ENCODE peak calls at places on chromosomes 7 and 10, in ten cellular contexts. One of them, this sample, is unnamed.

GRCh38 chr10:84267503-84268126 is 22.8 kb downstream of the RGR start:
- DNase-seq in endodermal cell: peak; percentile 91
- DNase-seq in stimulated activated CD8-positive, alpha-beta memory T cell treated with anti-CD3 and anti-CD28 coated beads, Interleukin-4, amount 100 ng/mL, for 4 hours: peak; percentile 13
- DNase-seq in stimulated activated CD4-positive, alpha-beta T cell treated with anti-CD3 and anti-CD28 coated beads, Interleukin-12 subunit alpha, Interleukin-12 subunit beta, amount 100 ng/mL, for 4 hours: peak; percentile 65
- DNase-seq in T-helper 9 cell: peak; percentile 45
- DNase-seq in left ventricle myocardium inferior: no peak
- DNase-seq in heart right ventricle: no peak
- DNase-seq in NCI-H2107: peak; percentile 2
- DNase-seq in nucleus accumbens: no peak
- DNase-seq in gastrocnemius medialis: no peak
- DNase-seq in this sample: no peak

GRCh38 chr7:155257482-155258232 is 40.0 kb upstream of the INSIG1 start:
- DNase-seq in endodermal cell: no peak
- DNase-seq in stimulated activated CD8-positive, alpha-beta memory T cell treated with anti-CD3 and anti-CD28 coated beads, Interleukin-4, amount 100 ng/mL, for 4 hours: no peak
- DNase-seq in stimulated activated CD4-positive, alpha-beta T cell treated with anti-CD3 and anti-CD28 coated beads, Interleukin-12 subunit alpha, Interleukin-12 subunit beta, amount 100 ng/mL, for 4 hours: no peak
- DNase-seq in T-helper 9 cell: no peak
- DNase-seq in left ventricle myocardium inferior: peak; percentile 66
- DNase-seq in heart right ventricle: peak; percentile 83
- DNase-seq in NCI-H2107: no peak
- DNase-seq in nucleus accumbens: no peak
- DNase-seq in gastrocnemius medialis: peak; percentile 82
- DNase-seq in this sample: no peak

GRCh38 chr7:157397751-157398691 is 61.2 kb downstream of the DNAJB6 start:
- DNase-seq in endodermal cell: peak; percentile 83
- DNase-seq in stimulated activated CD8-positive, alpha-beta memory T cell treated with anti-CD3 and anti-CD28 coated beads, Interleukin-4, amount 100 ng/mL, for 4 hours: no peak
- DNase-seq in stimulated activated CD4-positive, alpha-beta T cell treated with anti-CD3 and anti-CD28 coated beads, Interleukin-12 subunit alpha, Interleukin-12 subunit beta, amount 100 ng/mL, for 4 hours: no peak
- DNase-seq in T-helper 9 cell: no peak
- DNase-seq in left ventricle myocardium inferior: peak; percentile 63
- DNase-seq in heart right ventricle: peak; percentile 62
- DNase-seq in NCI-H2107: peak; percentile 10
- DNase-seq in nucleus accumbens: no peak
- DNase-seq in gastrocnemius medialis: peak; percentile 90
- DNase-seq in this sample: no peak

GRCh38 chr7:157007470-157008066 is 2.9 kb downstream of the MNX1 start:
- DNase-seq in endodermal cell: peak; percentile 49
- DNase-seq in stimulated activated CD8-positive, alpha-beta memory T cell treated with anti-CD3 and anti-CD28 coated beads, Interleukin-4, amount 100 ng/mL, for 4 hours: no peak
- DNase-seq in stimulated activated CD4-positive, alpha-beta T cell treated with anti-CD3 and anti-CD28 coated beads, Interleukin-12 subunit alpha, Interleukin-12 subunit beta, amount 100 ng/mL, for 4 hours: no peak
- DNase-seq in T-helper 9 cell: no peak
- DNase-seq in left ventricle myocardium inferior: no peak
- DNase-seq in heart right ventricle: no peak
- DNase-seq in NCI-H2107: no peak
- DNase-seq in nucleus accumbens: no peak
- DNase-seq in gastrocnemius medialis: no peak
- DNase-seq in this sample: no peak

GRCh38 chr7:121500659-121501058 is 104.6 kb upstream of the FAM3C start:
- DNase-seq in endodermal cell: no peak
- DNase-seq in stimulated activated CD8-positive, alpha-beta memory T cell treated with anti-CD3 and anti-CD28 coated beads, Interleukin-4, amount 100 ng/mL, for 4 hours: no peak
- DNase-seq in stimulated activated CD4-positive, alpha-beta T cell treated with anti-CD3 and anti-CD28 coated beads, Interleukin-12 subunit alpha, Interleukin-12 subunit beta, amount 100 ng/mL, for 4 hours: no peak
- DNase-seq in T-helper 9 cell: no peak
- DNase-seq in left ventricle myocardium inferior: no peak
- DNase-seq in heart right ventricle: no peak
- DNase-seq in NCI-H2107: no peak
- DNase-seq in nucleus accumbens: no peak
- DNase-seq in gastrocnemius medialis: no peak
- DNase-seq in this sample: no peak

GRCh38 chr7:155169498-155170065 is 99.5 kb downstream of the HTR5A start:
- DNase-seq in endodermal cell: no peak
- DNase-seq in stimulated activated CD8-positive, alpha-beta memory T cell treated with anti-CD3 and anti-CD28 coated beads, Interleukin-4, amount 100 ng/mL, for 4 hours: no peak
- DNase-seq in stimulated activated CD4-positive, alpha-beta T cell treated with anti-CD3 and anti-CD28 coated beads, Interleukin-12 subunit alpha, Interleukin-12 subunit beta, amount 100 ng/mL, for 4 hours: no peak
- DNase-seq in T-helper 9 cell: no peak
- DNase-seq in left ventricle myocardium inferior: no peak
- DNase-seq in heart right ventricle: no peak
- DNase-seq in NCI-H2107: no peak
- DNase-seq in nucleus accumbens: no peak
- DNase-seq in gastrocnemius medialis: no peak
- DNase-seq in this sample: no peak

GRCh38 chr10:31612082-31612481 is 293.1 kb downstream of the ZEB1 start:
- DNase-seq in endodermal cell: no peak
- DNase-seq in stimulated activated CD8-positive, alpha-beta memory T cell treated with anti-CD3 and anti-CD28 coated beads, Interleukin-4, amount 100 ng/mL, for 4 hours: no peak
- DNase-seq in stimulated activated CD4-positive, alpha-beta T cell treated with anti-CD3 and anti-CD28 coated beads, Interleukin-12 subunit alpha, Interleukin-12 subunit beta, amount 100 ng/mL, for 4 hours: no peak
- DNase-seq in T-helper 9 cell: no peak
- DNase-seq in left ventricle myocardium inferior: no peak
- DNase-seq in heart right ventricle: no peak
- DNase-seq in NCI-H2107: no peak
- DNase-seq in nucleus accumbens: no peak
- DNase-seq in gastrocnemius medialis: no peak
- DNase-seq in this sample: no peak

GRCh38 chr7:67604461-67605386 is 608.1 kb downstream of the TYW1 start:
- DNase-seq in endodermal cell: no peak
- DNase-seq in stimulated activated CD8-positive, alpha-beta memory T cell treated with anti-CD3 and anti-CD28 coated beads, Interleukin-4, amount 100 ng/mL, for 4 hours: no peak
- DNase-seq in stimulated activated CD4-positive, alpha-beta T cell treated with anti-CD3 and anti-CD28 coated beads, Interleukin-12 subunit alpha, Interleukin-12 subunit beta, amount 100 ng/mL, for 4 hours: no peak
- DNase-seq in T-helper 9 cell: no peak
- DNase-seq in left ventricle myocardium inferior: no peak
- DNase-seq in heart right ventricle: no peak
- DNase-seq in NCI-H2107: no peak
- DNase-seq in nucleus accumbens: no peak
- DNase-seq in gastrocnemius medialis: no peak
- DNase-seq in this sample: no peak

GRCh38 chr7:43362652-43363428 is 220.1 kb upstream of the STK17A start:
- DNase-seq in endodermal cell: no peak
- DNase-seq in stimulated activated CD8-positive, alpha-beta memory T cell treated with anti-CD3 and anti-CD28 coated beads, Interleukin-4, amount 100 ng/mL, for 4 hours: no peak
- DNase-seq in stimulated activated CD4-positive, alpha-beta T cell treated with anti-CD3 and anti-CD28 coated beads, Interleukin-12 subunit alpha, Interleukin-12 subunit beta, amount 100 ng/mL, for 4 hours: no peak
- DNase-seq in T-helper 9 cell: no peak
- DNase-seq in left ventricle myocardium inferior: no peak
- DNase-seq in heart right ventricle: peak; percentile 18
- DNase-seq in NCI-H2107: no peak
- DNase-seq in nucleus accumbens: no peak
- DNase-seq in gastrocnemius medialis: peak; percentile 14
- DNase-seq in this sample: no peak

GRCh38 chr7:16708980-16709379 is 44.6 kb upstream of the TSPAN13 start:
- DNase-seq in endodermal cell: peak; percentile 54
- DNase-seq in stimulated activated CD8-positive, alpha-beta memory T cell treated with anti-CD3 and anti-CD28 coated beads, Interleukin-4, amount 100 ng/mL, for 4 hours: no peak
- DNase-seq in stimulated activated CD4-positive, alpha-beta T cell treated with anti-CD3 and anti-CD28 coated beads, Interleukin-12 subunit alpha, Interleukin-12 subunit beta, amount 100 ng/mL, for 4 hours: no peak
- DNase-seq in T-helper 9 cell: no peak
- DNase-seq in left ventricle myocardium inferior: no peak
- DNase-seq in heart right ventricle: peak; percentile 8
- DNase-seq in NCI-H2107: no peak
- DNase-seq in nucleus accumbens: no peak
- DNase-seq in gastrocnemius medialis: peak; percentile 21
- DNase-seq in this sample: no peak

GRCh38 chr10:16640153-16640552 is 118.5 kb upstream of the C1QL3 start:
- DNase-seq in endodermal cell: no peak
- DNase-seq in stimulated activated CD8-positive, alpha-beta memory T cell treated with anti-CD3 and anti-CD28 coated beads, Interleukin-4, amount 100 ng/mL, for 4 hours: no peak
- DNase-seq in stimulated activated CD4-positive, alpha-beta T cell treated with anti-CD3 and anti-CD28 coated beads, Interleukin-12 subunit alpha, Interleukin-12 subunit beta, amount 100 ng/mL, for 4 hours: no peak
- DNase-seq in T-helper 9 cell: no peak
- DNase-seq in left ventricle myocardium inferior: no peak
- DNase-seq in heart right ventricle: no peak
- DNase-seq in NCI-H2107: no peak
- DNase-seq in nucleus accumbens: no peak
- DNase-seq in gastrocnemius medialis: no peak
- DNase-seq in this sample: no peak

GRCh38 chr7:7421850-7422249 is 113.8 kb downstream of the COL28A1 start:
- DNase-seq in endodermal cell: no peak
- DNase-seq in stimulated activated CD8-positive, alpha-beta memory T cell treated with anti-CD3 and anti-CD28 coated beads, Interleukin-4, amount 100 ng/mL, for 4 hours: no peak
- DNase-seq in stimulated activated CD4-positive, alpha-beta T cell treated with anti-CD3 and anti-CD28 coated beads, Interleukin-12 subunit alpha, Interleukin-12 subunit beta, amount 100 ng/mL, for 4 hours: no peak
- DNase-seq in T-helper 9 cell: no peak
- DNase-seq in left ventricle myocardium inferior: no peak
- DNase-seq in heart right ventricle: no peak
- DNase-seq in NCI-H2107: no peak
- DNase-seq in nucleus accumbens: no peak
- DNase-seq in gastrocnemius medialis: no peak
- DNase-seq in this sample: no peak

GRCh38 chr10:98312349-98312748 is 44.4 kb upstream of the LOXL4 start:
- DNase-seq in endodermal cell: no peak
- DNase-seq in stimulated activated CD8-positive, alpha-beta memory T cell treated with anti-CD3 and anti-CD28 coated beads, Interleukin-4, amount 100 ng/mL, for 4 hours: no peak
- DNase-seq in stimulated activated CD4-positive, alpha-beta T cell treated with anti-CD3 and anti-CD28 coated beads, Interleukin-12 subunit alpha, Interleukin-12 subunit beta, amount 100 ng/mL, for 4 hours: no peak
- DNase-seq in T-helper 9 cell: no peak
- DNase-seq in left ventricle myocardium inferior: no peak
- DNase-seq in heart right ventricle: no peak
- DNase-seq in NCI-H2107: no peak
- DNase-seq in nucleus accumbens: no peak
- DNase-seq in gastrocnemius medialis: no peak
- DNase-seq in this sample: no peak

GRCh38 chr10:4981722-4982471 is 18.7 kb downstream of the AKR1C1 start:
- DNase-seq in endodermal cell: peak; percentile 73
- DNase-seq in stimulated activated CD8-positive, alpha-beta memory T cell treated with anti-CD3 and anti-CD28 coated beads, Interleukin-4, amount 100 ng/mL, for 4 hours: no peak
- DNase-seq in stimulated activated CD4-positive, alpha-beta T cell treated with anti-CD3 and anti-CD28 coated beads, Interleukin-12 subunit alpha, Interleukin-12 subunit beta, amount 100 ng/mL, for 4 hours: no peak
- DNase-seq in T-helper 9 cell: no peak
- DNase-seq in left ventricle myocardium inferior: no peak
- DNase-seq in heart right ventricle: peak; percentile 30
- DNase-seq in NCI-H2107: no peak
- DNase-seq in nucleus accumbens: no peak
- DNase-seq in gastrocnemius medialis: peak; percentile 16
- DNase-seq in this sample: no peak

GRCh38 chr7:143042159-143042820 is 9.9 kb upstream of the OR6V1 start:
- DNase-seq in endodermal cell: peak; percentile 72
- DNase-seq in stimulated activated CD8-positive, alpha-beta memory T cell treated with anti-CD3 and anti-CD28 coated beads, Interleukin-4, amount 100 ng/mL, for 4 hours: no peak
- DNase-seq in stimulated activated CD4-positive, alpha-beta T cell treated with anti-CD3 and anti-CD28 coated beads, Interleukin-12 subunit alpha, Interleukin-12 subunit beta, amount 100 ng/mL, for 4 hours: no peak
- DNase-seq in T-helper 9 cell: no peak
- DNase-seq in left ventricle myocardium inferior: no peak
- DNase-seq in heart right ventricle: no peak
- DNase-seq in NCI-H2107: no peak
- DNase-seq in nucleus accumbens: no peak
- DNase-seq in gastrocnemius medialis: no peak
- DNase-seq in this sample: no peak

GRCh38 chr10:50807851-50808776 is 68.4 kb downstream of the ASAH2B start:
- DNase-seq in endodermal cell: no peak
- DNase-seq in stimulated activated CD8-positive, alpha-beta memory T cell treated with anti-CD3 and anti-CD28 coated beads, Interleukin-4, amount 100 ng/mL, for 4 hours: no peak
- DNase-seq in stimulated activated CD4-positive, alpha-beta T cell treated with anti-CD3 and anti-CD28 coated beads, Interleukin-12 subunit alpha, Interleukin-12 subunit beta, amount 100 ng/mL, for 4 hours: no peak
- DNase-seq in T-helper 9 cell: no peak
- DNase-seq in left ventricle myocardium inferior: no peak
- DNase-seq in heart right ventricle: no peak
- DNase-seq in NCI-H2107: no peak
- DNase-seq in nucleus accumbens: no peak
- DNase-seq in gastrocnemius medialis: no peak
- DNase-seq in this sample: no peak

GRCh38 chr7:41579961-41580935 is 122.6 kb downstream of the INHBA start:
- DNase-seq in endodermal cell: no peak
- DNase-seq in stimulated activated CD8-positive, alpha-beta memory T cell treated with anti-CD3 and anti-CD28 coated beads, Interleukin-4, amount 100 ng/mL, for 4 hours: no peak
- DNase-seq in stimulated activated CD4-positive, alpha-beta T cell treated with anti-CD3 and anti-CD28 coated beads, Interleukin-12 subunit alpha, Interleukin-12 subunit beta, amount 100 ng/mL, for 4 hours: no peak
- DNase-seq in T-helper 9 cell: no peak
- DNase-seq in left ventricle myocardium inferior: no peak
- DNase-seq in heart right ventricle: no peak
- DNase-seq in NCI-H2107: no peak
- DNase-seq in nucleus accumbens: no peak
- DNase-seq in gastrocnemius medialis: no peak
- DNase-seq in this sample: no peak

This sample was measured in substantia nigra.